ENCODE peak calls at places on chromosomes 5 and 9, in five cellular contexts. X is PC-3; G is omental fat pad; V is naive thymus-derived CD4-positive, alpha-beta T cell; Z is kidney tubule cell. I is an unnamed sample.

GRCh38 chr5:150801117-150801927 is 22.8 kb downstream of the SMIM3 start:
- DNase-seq in Z (peak; percentile 70), X (peak; percentile 82), G (no peak), V (peak; percentile 43), I (peak; percentile 87)

GRCh38 chr5:95317687-95318086 is 32.8 kb upstream of the MCTP1 start:
- DNase-seq in X (no peak), Z (no peak), V (no peak), G (no peak), I (peak; percentile 5)

GRCh38 chr5:52727568-52727967 is 60.1 kb upstream of the ITGA1 start:
- DNase-seq in V (no peak), X (peak; percentile 84), G (no peak), Z (no peak), I (peak; percentile 79)

GRCh38 chr9:127279717-127280285 is 15.2 kb downstream of the GARNL3 start:
- DNase-seq in G (no peak), X (no peak), Z (no peak), V (no peak), I (no peak)

GRCh38 chr5:54013556-54014157 is 296.7 kb downstream of the ARL15 start:
- DNase-seq in G (no peak), V (no peak), X (peak; percentile 60), Z (peak; percentile 88), I (peak; percentile 79)

GRCh38 chr5:100576217-100576751 is 41.1 kb downstream of the FAM174A start:
- DNase-seq in G (no peak), V (no peak), Z (no peak), X (no peak), I (no peak)

GRCh38 chr9:100098241-100098886 is 436 bp downstream of the ERP44 start:
- DNase-seq in G (peak; percentile 39), X (peak; percentile 75), V (no peak), Z (peak; percentile 85), I (peak; percentile 87)

GRCh38 chr9:105877719-105878118 is 183.4 kb downstream of the TMEM38B start:
- DNase-seq in X (no peak), V (no peak), G (no peak), Z (peak; percentile 56), I (no peak)

GRCh38 chr5:134543820-134544692 is 18.6 kb downstream of the JADE2 start:
- DNase-seq in Z (no peak), X (no peak), G (no peak), V (peak; percentile 12), I (no peak)